ENCODE peak calls at places on chromosome 14, in seven cellular contexts. One of them, this sample, is unnamed. For H3K36me3, the result is how much of the 10 kb centered on the place peaks cover.

GRCh38 chr14:68366656-68367055 is 426.2 kb downstream of the ZFP36L1 start:
- DNase-seq in IMR-90: no peak
- DNase-seq in Karpas-422: no peak
- DNase-seq in mucosa of descending colon: no peak
- DNase-seq in brain microvascular endothelial cell: no peak
- DNase-seq in effector memory CD4-positive, alpha-beta T cell: no peak
- DNase-seq in aorta: no peak
- DNase-seq in this sample: no peak

GRCh38 chr14:33484264-33484663 is 466.6 kb downstream of the EGLN3 start:
- DNase-seq in IMR-90: no peak
- DNase-seq in Karpas-422: no peak
- DNase-seq in mucosa of descending colon: no peak
- DNase-seq in brain microvascular endothelial cell: peak
- DNase-seq in effector memory CD4-positive, alpha-beta T cell: no peak
- DNase-seq in aorta: no peak
- DNase-seq in this sample: no peak

GRCh38 chr14:101736585-101736984 is 24.9 kb upstream of the PPP2R5C start:
- DNase-seq in IMR-90: no peak
- DNase-seq in Karpas-422: no peak
- DNase-seq in mucosa of descending colon: no peak
- DNase-seq in brain microvascular endothelial cell: no peak
- DNase-seq in effector memory CD4-positive, alpha-beta T cell: no peak
- DNase-seq in aorta: no peak
- DNase-seq in this sample: no peak

GRCh38 chr14:97490521-97491070 is 693.4 kb downstream of the VRK1 start:
- DNase-seq in IMR-90: no peak
- DNase-seq in Karpas-422: no peak
- DNase-seq in mucosa of descending colon: no peak
- DNase-seq in brain microvascular endothelial cell: no peak
- DNase-seq in effector memory CD4-positive, alpha-beta T cell: no peak
- DNase-seq in aorta: no peak
- DNase-seq in this sample: no peak

GRCh38 chr14:51957950-51958349 is 31.4 kb upstream of the RTRAF start:
- DNase-seq in IMR-90: peak
- DNase-seq in Karpas-422: no peak
- DNase-seq in mucosa of descending colon: no peak
- DNase-seq in brain microvascular endothelial cell: peak
- DNase-seq in effector memory CD4-positive, alpha-beta T cell: no peak
- DNase-seq in aorta: no peak
- DNase-seq in this sample: peak

GRCh38 chr14:94562019-94562418 is 777 bp downstream of the SERPINA4 start:
- DNase-seq in IMR-90: no peak
- DNase-seq in Karpas-422: no peak
- DNase-seq in mucosa of descending colon: no peak
- DNase-seq in brain microvascular endothelial cell: no peak
- DNase-seq in effector memory CD4-positive, alpha-beta T cell: no peak
- DNase-seq in aorta: no peak
- DNase-seq in this sample: no peak

GRCh38 chr14:71141701-71142374 is 234.6 kb downstream of the PCNX1 start:
- DNase-seq in IMR-90: peak
- DNase-seq in Karpas-422: no peak
- DNase-seq in mucosa of descending colon: no peak
- DNase-seq in brain microvascular endothelial cell: peak
- DNase-seq in effector memory CD4-positive, alpha-beta T cell: no peak
- DNase-seq in aorta: no peak
- DNase-seq in this sample: peak

GRCh38 chr14:61315288-61315687 is 6.1 kb upstream of the PRKCH start:
- DNase-seq in IMR-90: no peak
- DNase-seq in Karpas-422: no peak
- DNase-seq in mucosa of descending colon: no peak
- DNase-seq in brain microvascular endothelial cell: no peak
- DNase-seq in effector memory CD4-positive, alpha-beta T cell: no peak
- DNase-seq in aorta: no peak
- DNase-seq in this sample: no peak

GRCh38 chr14:91153360-91153759 is 39.5 kb downstream of the DGLUCY start:
- DNase-seq in IMR-90: no peak
- DNase-seq in Karpas-422: no peak
- DNase-seq in mucosa of descending colon: peak
- DNase-seq in brain microvascular endothelial cell: no peak
- DNase-seq in effector memory CD4-positive, alpha-beta T cell: no peak
- DNase-seq in aorta: no peak
- DNase-seq in this sample: no peak

GRCh38 chr14:69059658-69060648 is 80.9 kb upstream of the ACTN1 start:
- DNase-seq in IMR-90: peak
- DNase-seq in Karpas-422: no peak
- DNase-seq in mucosa of descending colon: no peak
- DNase-seq in brain microvascular endothelial cell: peak
- DNase-seq in effector memory CD4-positive, alpha-beta T cell: no peak
- DNase-seq in aorta: no peak
- DNase-seq in this sample: no peak

GRCh38 chr14:75295061-75295461 is 16.4 kb downstream of the FOS start:
- DNase-seq in IMR-90: peak
- DNase-seq in Karpas-422: no peak
- DNase-seq in mucosa of descending colon: peak
- DNase-seq in brain microvascular endothelial cell: peak
- DNase-seq in effector memory CD4-positive, alpha-beta T cell: no peak
- DNase-seq in aorta: peak
- DNase-seq in this sample: peak

GRCh38 chr14:59509101-59509500 is 24.8 kb downstream of the JKAMP start:
- DNase-seq in IMR-90: no peak
- DNase-seq in Karpas-422: no peak
- DNase-seq in mucosa of descending colon: no peak
- DNase-seq in brain microvascular endothelial cell: no peak
- DNase-seq in effector memory CD4-positive, alpha-beta T cell: no peak
- DNase-seq in aorta: no peak
- DNase-seq in this sample: no peak

GRCh38 chr14:61570961-61571299 is 124.4 kb upstream of the HIF1A start:
- DNase-seq in IMR-90: no peak
- DNase-seq in Karpas-422: no peak
- DNase-seq in mucosa of descending colon: no peak
- DNase-seq in brain microvascular endothelial cell: no peak
- DNase-seq in effector memory CD4-positive, alpha-beta T cell: no peak
- DNase-seq in aorta: no peak
- DNase-seq in this sample: no peak

GRCh38 chr14:105528859-105529505 is 2.6 kb downstream of the TMEM121 start:
- DNase-seq in IMR-90: no peak
- DNase-seq in Karpas-422: no peak
- DNase-seq in mucosa of descending colon: peak
- DNase-seq in brain microvascular endothelial cell: no peak
- DNase-seq in effector memory CD4-positive, alpha-beta T cell: no peak
- DNase-seq in aorta: peak
- DNase-seq in this sample: no peak

GRCh38 chr14:77044776-77045569 is 16.5 kb upstream of the IRF2BPL start:
- DNase-seq in IMR-90: no peak
- DNase-seq in Karpas-422: no peak
- DNase-seq in mucosa of descending colon: no peak
- DNase-seq in brain microvascular endothelial cell: no peak
- DNase-seq in effector memory CD4-positive, alpha-beta T cell: no peak
- DNase-seq in aorta: peak
- DNase-seq in this sample: peak

GRCh38 chr14:61466905-61467280 is 145.5 kb downstream of the PRKCH start:
- DNase-seq in IMR-90: no peak
- DNase-seq in Karpas-422: no peak
- DNase-seq in mucosa of descending colon: no peak
- DNase-seq in brain microvascular endothelial cell: no peak
- DNase-seq in effector memory CD4-positive, alpha-beta T cell: no peak
- DNase-seq in aorta: no peak
- DNase-seq in this sample: no peak

GRCh38 chr14:54046250-54046649 is 89.6 kb upstream of the BMP4 start:
- DNase-seq in IMR-90: no peak
- DNase-seq in Karpas-422: no peak
- DNase-seq in mucosa of descending colon: no peak
- DNase-seq in brain microvascular endothelial cell: no peak
- DNase-seq in effector memory CD4-positive, alpha-beta T cell: no peak
- DNase-seq in aorta: no peak
- DNase-seq in this sample: no peak

GRCh38 chr14:20516921-20517320 is 11.6 kb downstream of the RNASE10 start:
- DNase-seq in IMR-90: peak
- DNase-seq in Karpas-422: no peak
- DNase-seq in mucosa of descending colon: no peak
- DNase-seq in brain microvascular endothelial cell: peak
- DNase-seq in effector memory CD4-positive, alpha-beta T cell: no peak
- DNase-seq in aorta: no peak
- DNase-seq in this sample: no peak

GRCh38 chr14:59406454-59407245 is 58.5 kb downstream of the GPR135 start:
- DNase-seq in IMR-90: peak
- DNase-seq in Karpas-422: no peak
- DNase-seq in mucosa of descending colon: no peak
- DNase-seq in brain microvascular endothelial cell: no peak
- DNase-seq in effector memory CD4-positive, alpha-beta T cell: no peak
- DNase-seq in aorta: no peak
- DNase-seq in this sample: no peak

GRCh38 chr14:106875503-106875902 is 1349.1 kb downstream of the TMEM121 start:
- DNase-seq in IMR-90: no peak
- DNase-seq in Karpas-422: peak
- DNase-seq in mucosa of descending colon: peak
- DNase-seq in brain microvascular endothelial cell: no peak
- DNase-seq in effector memory CD4-positive, alpha-beta T cell: no peak
- DNase-seq in aorta: no peak
- DNase-seq in this sample: no peak

GRCh38 chr14:74509587-74510210 is 16.1 kb downstream of the ISCA2 start:
- DNase-seq in IMR-90: no peak
- DNase-seq in Karpas-422: no peak
- DNase-seq in mucosa of descending colon: peak
- DNase-seq in brain microvascular endothelial cell: no peak
- DNase-seq in effector memory CD4-positive, alpha-beta T cell: no peak
- DNase-seq in aorta: peak
- DNase-seq in this sample: no peak

GRCh38 chr14:74616996-74617700 is 5.1 kb upstream of the LTBP2 start:
- DNase-seq in IMR-90: no peak
- DNase-seq in Karpas-422: no peak
- DNase-seq in mucosa of descending colon: no peak
- DNase-seq in brain microvascular endothelial cell: peak
- DNase-seq in effector memory CD4-positive, alpha-beta T cell: no peak
- DNase-seq in aorta: no peak
- DNase-seq in this sample: no peak

GRCh38 chr14:53472306-53472705 is 319.2 kb upstream of the DDHD1 start:
- DNase-seq in IMR-90: peak
- DNase-seq in Karpas-422: no peak
- DNase-seq in mucosa of descending colon: no peak
- DNase-seq in brain microvascular endothelial cell: no peak
- DNase-seq in effector memory CD4-positive, alpha-beta T cell: no peak
- DNase-seq in aorta: no peak
- DNase-seq in this sample: no peak

GRCh38 chr14:48333221-48333910 is 658.0 kb upstream of the MDGA2 start:
- DNase-seq in IMR-90: no peak
- DNase-seq in Karpas-422: no peak
- DNase-seq in mucosa of descending colon: no peak
- DNase-seq in brain microvascular endothelial cell: no peak
- DNase-seq in effector memory CD4-positive, alpha-beta T cell: no peak
- DNase-seq in aorta: no peak
- DNase-seq in this sample: no peak

GRCh38 chr14:100747021-100747586 is 20.4 kb downstream of the DLK1 start:
- DNase-seq in IMR-90: peak
- DNase-seq in Karpas-422: no peak
- DNase-seq in mucosa of descending colon: no peak
- DNase-seq in brain microvascular endothelial cell: peak
- DNase-seq in effector memory CD4-positive, alpha-beta T cell: no peak
- DNase-seq in aorta: peak
- DNase-seq in this sample: peak

GRCh38 chr14:22822017-22822618 is 6.9 kb upstream of the SLC7A7 start:
- DNase-seq in IMR-90: no peak
- DNase-seq in Karpas-422: no peak
- DNase-seq in mucosa of descending colon: no peak
- DNase-seq in brain microvascular endothelial cell: no peak
- DNase-seq in effector memory CD4-positive, alpha-beta T cell: no peak
- DNase-seq in aorta: peak
- DNase-seq in this sample: no peak
- H3K4me3 ChIP-seq in IMR-90: no peak
- H3K4me3 ChIP-seq in Karpas-422: peak
- H3K4me3 ChIP-seq in mucosa of descending colon: no peak
- H3K4me3 ChIP-seq in brain microvascular endothelial cell: peak
- H3K4me3 ChIP-seq in effector memory CD4-positive, alpha-beta T cell: no peak
- H3K4me3 ChIP-seq in aorta: no peak
- H3K4me3 ChIP-seq in this sample: no peak

DNA sequence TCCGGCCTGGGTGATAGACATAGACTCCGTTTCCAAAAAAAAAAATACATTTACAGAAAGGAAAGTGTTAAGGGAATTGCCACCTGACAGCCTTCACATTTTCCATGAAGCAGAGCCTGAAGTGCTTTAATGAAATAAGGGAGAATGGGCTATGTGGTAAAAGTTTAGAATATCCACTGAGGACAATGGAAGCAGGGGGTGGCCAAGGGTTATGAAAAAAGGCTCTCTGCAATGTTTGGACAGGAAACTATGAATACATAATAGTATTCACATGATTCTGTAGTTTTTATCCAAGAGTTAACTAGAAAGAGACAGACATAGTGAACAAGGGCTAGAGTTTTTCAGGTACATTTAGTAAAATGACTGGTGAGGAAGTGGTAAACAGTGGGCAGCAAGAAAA is 75.3 kb downstream of the COCH start:
- DNase-seq in IMR-90: no peak
- DNase-seq in Karpas-422: no peak
- DNase-seq in mucosa of descending colon: no peak
- DNase-seq in brain microvascular endothelial cell: no peak
- DNase-seq in effector memory CD4-positive, alpha-beta T cell: no peak
- DNase-seq in aorta: no peak
- DNase-seq in this sample: no peak
- H3K36me3 ChIP-seq in IMR-90: under half
- H3K36me3 ChIP-seq in Karpas-422: half or more
- H3K36me3 ChIP-seq in mucosa of descending colon: under half
- H3K36me3 ChIP-seq in brain microvascular endothelial cell: under half
- H3K36me3 ChIP-seq in effector memory CD4-positive, alpha-beta T cell: under half
- H3K36me3 ChIP-seq in aorta: under half
- H3K36me3 ChIP-seq in this sample: under half

DNA sequence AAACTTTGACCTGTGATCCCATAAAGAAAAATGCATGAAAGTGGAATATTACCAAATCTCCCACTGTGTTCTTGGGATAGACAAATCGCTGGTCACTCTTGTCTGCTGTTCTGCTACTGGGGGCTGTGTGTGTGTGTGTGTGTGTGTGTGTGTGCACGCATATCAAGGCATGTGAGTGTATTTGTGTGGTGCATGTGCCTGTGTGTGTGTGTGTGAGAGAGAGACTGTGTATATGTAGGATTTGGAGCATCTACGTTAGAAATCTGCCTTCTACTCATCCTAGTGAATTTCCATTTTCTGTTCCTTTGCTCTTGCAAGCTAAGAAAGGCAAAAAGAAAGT is 78.9 kb upstream of the ARHGAP5 start:
- DNase-seq in IMR-90: no peak
- DNase-seq in Karpas-422: no peak
- DNase-seq in mucosa of descending colon: no peak
- DNase-seq in brain microvascular endothelial cell: no peak
- DNase-seq in effector memory CD4-positive, alpha-beta T cell: no peak
- DNase-seq in aorta: no peak
- DNase-seq in this sample: no peak
- H3K4me3 ChIP-seq in IMR-90: no peak
- H3K4me3 ChIP-seq in Karpas-422: no peak
- H3K4me3 ChIP-seq in mucosa of descending colon: no peak
- H3K4me3 ChIP-seq in brain microvascular endothelial cell: no peak
- H3K4me3 ChIP-seq in effector memory CD4-positive, alpha-beta T cell: no peak
- H3K4me3 ChIP-seq in aorta: no peak
- H3K4me3 ChIP-seq in this sample: no peak

DNA sequence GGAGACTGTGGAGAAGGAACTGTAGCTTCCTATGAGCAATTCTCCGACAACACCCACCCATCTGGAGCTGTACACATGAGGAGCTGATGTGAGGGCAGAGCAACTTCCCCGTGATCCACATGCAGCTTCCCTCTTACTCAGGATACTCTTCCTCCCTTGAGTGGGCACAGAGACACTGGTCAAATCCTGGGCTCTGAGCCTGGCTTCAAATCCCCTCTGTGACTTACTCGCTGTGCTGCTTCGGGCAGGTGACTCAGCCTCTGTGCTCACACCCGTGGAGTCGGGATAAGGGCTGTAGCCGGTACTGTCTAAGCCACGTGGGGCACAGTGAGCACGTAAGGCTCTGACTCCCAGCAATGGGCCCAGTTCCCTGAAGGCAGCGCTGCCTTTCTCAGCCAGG is 31.1 kb downstream of the ZFYVE21 start:
- DNase-seq in IMR-90: peak
- DNase-seq in Karpas-422: no peak
- DNase-seq in mucosa of descending colon: no peak
- DNase-seq in brain microvascular endothelial cell: peak
- DNase-seq in effector memory CD4-positive, alpha-beta T cell: no peak
- DNase-seq in aorta: no peak
- DNase-seq in this sample: peak
- H3K36me3 ChIP-seq in IMR-90: under half
- H3K36me3 ChIP-seq in Karpas-422: under half
- H3K36me3 ChIP-seq in mucosa of descending colon: under half
- H3K36me3 ChIP-seq in brain microvascular endothelial cell: under half
- H3K36me3 ChIP-seq in effector memory CD4-positive, alpha-beta T cell: under half
- H3K36me3 ChIP-seq in aorta: under half
- H3K36me3 ChIP-seq in this sample: under half